ENCODE peak calls at places on chromosome 7, in five cellular contexts. Y is left ventricle myocardium inferior, Z is gastrocnemius medialis, V is lower lobe of right lung, A is endothelial cell of umbilical vein. U is an unnamed sample. For H3K4me1, the result is how much of the 10 kb centered on the place peaks cover.

GRCh38 chr7:14446829-14447228 is 455.7 kb downstream of the DGKB start:
- DNase-seq in Y (no peak), Z (no peak), V (no peak), A (no peak), U (no peak)

GRCh38 chr7:121960678-121961461 is 87.9 kb downstream of the PTPRZ1 start:
- DNase-seq in Y (no peak), Z (no peak), V (no peak), A (peak), U (no peak)

GRCh38 chr7:116953372-116953726 is at the start of gene ST7:
- DNase-seq in Y (peak), Z (peak), V (no peak), A (peak), U (no peak)

GRCh38 chr7:86926732-86927131 is 132.7 kb downstream of the ELAPOR2 start:
- DNase-seq in Y (no peak), Z (no peak), V (no peak), A (peak), U (no peak)

GRCh38 chr7:24496031-24496430 is 77.2 kb upstream of the PALS2 start:
- DNase-seq in Y (no peak), Z (no peak), V (no peak), A (no peak), U (no peak)

GRCh38 chr7:21547511-21547910 is 4.7 kb downstream of the DNAH11 start:
- DNase-seq in Y (no peak), Z (no peak), V (no peak), A (no peak), U (no peak)

GRCh38 chr7:118186491-118186890 is 2.5 kb downstream of the LSM8 start:
- DNase-seq in Y (no peak), Z (no peak), V (no peak), A (no peak), U (no peak)

GRCh38 chr7:79227035-79227434 is 226.4 kb downstream of the MAGI2 start:
- DNase-seq in Y (no peak), Z (no peak), V (no peak), A (no peak), U (no peak)

GRCh38 chr7:123871998-123872867 is 27.3 kb downstream of the HYAL4 start:
- DNase-seq in Y (no peak), Z (peak), V (no peak), A (peak), U (no peak)

GRCh38 chr7:130151591-130152269 is 53.5 kb downstream of the TMEM209 start:
- DNase-seq in Y (no peak), Z (no peak), V (no peak), A (no peak), U (no peak)

GRCh38 chr7:149588930-149589329 is 91.3 kb upstream of the ZNF746 start:
- DNase-seq in Y (no peak), Z (no peak), V (no peak), A (no peak), U (no peak)

GRCh38 chr7:18593602-18594279 is 98.2 kb downstream of the HDAC9 start:
- DNase-seq in Y (no peak), Z (no peak), V (no peak), A (no peak), U (no peak)

GRCh38 chr7:79221211-79221610 is 232.3 kb downstream of the MAGI2 start:
- DNase-seq in Y (no peak), Z (no peak), V (no peak), A (no peak), U (no peak)

GRCh38 chr7:105808703-105809590 is 67.5 kb downstream of the ATXN7L1 start:
- DNase-seq in Y (no peak), Z (no peak), V (peak), A (peak), U (peak)

GRCh38 chr7:1693991-1694524 is 24.0 kb downstream of the ELFN1 start:
- DNase-seq in Y (peak), Z (peak), V (peak), A (no peak), U (peak)

GRCh38 chr7:84195295-84196006 is 862 bp upstream of the SEMA3A start:
- DNase-seq in Y (no peak), Z (no peak), V (no peak), A (no peak), U (no peak)

GRCh38 chr7:146982482-146982881 is 865.9 kb downstream of the CNTNAP2 start:
- DNase-seq in Y (no peak), Z (no peak), V (no peak), A (no peak), U (no peak)

GRCh38 chr7:33642312-33642711 is 263.0 kb upstream of the BMPER start:
- DNase-seq in Y (no peak), Z (no peak), V (no peak), A (no peak), U (no peak)

GRCh38 chr7:41880107-41880506 is 177.2 kb upstream of the INHBA start:
- DNase-seq in Y (no peak), Z (no peak), V (no peak), A (no peak), U (no peak)

GRCh38 chr7:43004076-43004475 is 71.9 kb downstream of the MRPL32 start:
- DNase-seq in Y (no peak), Z (no peak), V (no peak), A (no peak), U (no peak)

GRCh38 chr7:132065193-132065972 is 509.0 kb upstream of the PODXL start:
- DNase-seq in Y (no peak), Z (peak), V (no peak), A (peak), U (peak)

GRCh38 chr7:114087674-114088539 is 169.1 kb upstream of the PPP1R3A start:
- DNase-seq in Y (no peak), Z (peak), V (no peak), A (peak), U (no peak)

GRCh38 chr7:2632717-2633537 is 1.1 kb downstream of the TTYH3 start:
- DNase-seq in Y (peak), Z (peak), V (peak), A (peak), U (peak)

GRCh38 chr7:131921016-131921415 is 364.6 kb upstream of the PODXL start:
- DNase-seq in Y (no peak), Z (no peak), V (no peak), A (no peak), U (no peak)

GRCh38 chr7:97697396-97697795 is 34.5 kb upstream of the TAC1 start:
- DNase-seq in Y (no peak), Z (no peak), V (no peak), A (no peak), U (no peak)

GRCh38 chr7:90262438-90262837 is 17.5 kb downstream of the CFAP69 start:
- DNase-seq in Y (no peak), Z (no peak), V (no peak), A (peak), U (no peak)

GRCh38 chr7:101891936-101892640 is 74.7 kb downstream of the CUX1 start:
- DNase-seq in Y (no peak), Z (no peak), V (peak), A (no peak), U (no peak)

GRCh38 chr7:113086431-113086888 is at the start of gene GPR85:
- DNase-seq in Y (peak), Z (peak), V (peak), A (peak), U (peak)

GRCh38 chr7:80611779-80612178 is 26.7 kb upstream of the CD36 start:
- DNase-seq in Y (peak), Z (peak), V (peak), A (peak), U (peak)

GRCh38 chr7:19061331-19061730 is 56.1 kb downstream of the TWIST1 start:
- DNase-seq in Y (no peak), Z (no peak), V (no peak), A (no peak), U (no peak)

GRCh38 chr7:104045183-104045582 is 55.7 kb upstream of the RELN start:
- DNase-seq in Y (no peak), Z (no peak), V (no peak), A (no peak), U (no peak)

GRCh38 chr7:150745868-150746267 is 8.7 kb downstream of the GIMAP5 start:
- DNase-seq in Y (no peak), Z (no peak), V (no peak), A (no peak), U (no peak)

GRCh38 chr7:66307591-66308215 is 102.6 kb downstream of the TPST1 start:
- DNase-seq in Y (no peak), Z (no peak), V (no peak), A (peak), U (no peak)

GRCh38 chr7:133114519-133114918 is 32.6 kb upstream of the CHCHD3 start:
- DNase-seq in Y (no peak), Z (no peak), V (no peak), A (no peak), U (no peak)

GRCh38 chr7:39894904-39895303 is 55.2 kb upstream of the CDK13 start:
- DNase-seq in Y (no peak), Z (no peak), V (no peak), A (peak), U (no peak)

GRCh38 chr7:142804715-142805114 is 33.9 kb downstream of the PRSS2 start:
- DNase-seq in Y (no peak), Z (no peak), V (no peak), A (no peak), U (no peak)

GRCh38 chr7:50792342-50793114 is 9.8 kb upstream of the GRB10 start:
- DNase-seq in Y (peak), Z (peak), V (peak), A (peak), U (peak)

GRCh38 chr7:140674356-140674800 is 1.6 kb downstream of the ADCK2 start:
- DNase-seq in Y (no peak), Z (no peak), V (peak), A (no peak), U (no peak)

GRCh38 chr7:140671966-140672365 is 779 bp upstream of the ADCK2 start:
- DNase-seq in Y (no peak), Z (no peak), V (no peak), A (no peak), U (no peak)

GRCh38 chr7:140673770-140674155 is 1.0 kb downstream of the ADCK2 start:
- DNase-seq in Y (no peak), Z (no peak), V (no peak), A (no peak), U (no peak)

GRCh38 chr7:140672382-140673062 is at the start of gene ADCK2:
- DNase-seq in Y (peak), Z (peak), V (peak), A (no peak), U (peak)

GRCh38 chr7:140673063-140673769 is 471 bp downstream of the ADCK2 start:
- DNase-seq in Y (peak), Z (peak), V (peak), A (peak), U (peak)
- TF ChIP-seq CTCF in Y (no peak), Z (no peak), V (no peak), A (no peak), U (no peak)

GRCh38 chr7:158431941-158432347 is 155.7 kb downstream of the PTPRN2 start:
- DNase-seq in Y (peak), Z (peak), V (peak), A (no peak), U (peak)
- H3K4me3 ChIP-seq in Y (no peak), Z (no peak), V (peak), A (no peak), U (no peak)

DNA sequence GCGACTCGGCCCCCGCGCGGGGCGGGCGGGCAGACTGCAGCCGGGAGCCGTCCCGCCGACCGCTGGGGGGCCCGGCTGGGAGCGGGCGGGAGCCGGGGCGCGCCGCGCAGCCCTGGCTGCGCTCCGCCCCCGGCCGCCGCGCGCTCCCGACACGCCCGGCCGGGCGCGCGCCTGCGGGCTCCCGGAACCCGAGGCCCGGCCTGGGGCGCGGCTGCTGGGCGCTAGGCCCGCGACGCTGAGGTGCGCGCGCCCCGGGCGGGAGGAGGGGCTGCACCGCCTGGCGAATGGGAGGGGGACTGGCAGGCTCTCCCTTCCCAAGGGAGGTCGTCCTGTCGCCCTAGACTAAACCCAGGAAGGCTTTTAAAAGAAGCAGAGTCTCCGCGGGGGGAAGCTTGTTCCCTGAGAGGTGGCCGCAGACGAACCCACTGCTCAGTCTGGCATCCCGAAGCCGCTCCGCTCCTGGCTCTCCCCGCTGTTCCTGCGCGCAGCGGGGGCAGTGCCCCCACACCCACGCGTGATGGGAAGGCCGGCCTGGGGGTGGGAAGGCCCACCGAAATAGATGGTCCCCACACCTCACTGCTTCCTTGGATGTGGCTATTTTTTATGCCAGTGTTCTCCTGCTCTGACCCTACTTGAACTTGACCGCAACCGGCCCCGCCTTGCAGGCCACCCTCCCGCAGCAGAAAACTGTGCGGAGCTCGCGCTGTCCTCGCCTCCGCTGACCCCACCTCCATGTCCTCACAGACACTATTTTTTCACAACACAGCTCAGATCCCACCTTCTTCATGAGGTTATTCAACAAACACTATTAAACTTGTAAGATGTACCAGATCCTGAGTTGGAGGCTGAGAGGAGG is at the start of gene VOPP1:
- DNase-seq in Y (peak), Z (peak), V (peak), A (peak), U (peak)
- H3K4me1 ChIP-seq in Y (half or more), Z (under half), V (half or more), A (half or more), U (under half)

GRCh38 chr7:8433477-8434289 is at the start of gene NXPH1:
- DNase-seq in Y (no peak), Z (no peak), V (no peak), A (peak), U (no peak)
- TF ChIP-seq CTCF in Y (no peak), Z (no peak), V (no peak), A (no peak), U (no peak)

GRCh38 chr7:155961241-155962190 is 149.3 kb upstream of the SHH start:
- DNase-seq in Y (no peak), Z (no peak), V (peak), A (no peak), U (peak)
- H3K4me3 ChIP-seq in Y (no peak), Z (no peak), V (no peak), A (no peak), U (no peak)

GRCh38 chr7:27188666-27189559 is 3.9 kb upstream of the HOXA11 start:
- DNase-seq in Y (no peak), Z (peak), V (no peak), A (peak), U (peak)
- H3K4me1 ChIP-seq in Y (half or more), Z (under half), V (half or more), A (under half), U (half or more)

DNA sequence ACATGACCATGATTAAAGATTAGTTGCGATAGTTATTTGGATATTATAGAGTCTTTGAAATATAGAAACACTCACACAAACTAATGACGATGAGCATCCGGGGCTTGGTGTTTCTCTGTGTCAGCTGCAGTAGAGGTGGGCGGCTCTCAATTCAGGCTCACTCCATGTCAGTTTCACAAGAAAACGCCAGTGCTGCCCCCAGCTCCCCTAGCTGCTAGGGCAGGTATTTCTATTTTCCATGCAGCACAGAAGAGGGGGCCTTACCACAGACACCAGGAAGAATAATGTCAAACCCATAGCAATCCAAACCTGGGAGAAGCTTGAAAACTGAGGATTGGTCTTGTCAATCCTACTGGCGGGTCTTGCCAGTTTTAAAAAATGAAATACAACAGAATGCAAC is 197.1 kb downstream of the PHTF2 start:
- DNase-seq in Y (no peak), Z (no peak), V (no peak), A (no peak), U (no peak)
- TF ChIP-seq CTCF in Y (no peak), Z (no peak), V (no peak), A (no peak), U (no peak)

DNA sequence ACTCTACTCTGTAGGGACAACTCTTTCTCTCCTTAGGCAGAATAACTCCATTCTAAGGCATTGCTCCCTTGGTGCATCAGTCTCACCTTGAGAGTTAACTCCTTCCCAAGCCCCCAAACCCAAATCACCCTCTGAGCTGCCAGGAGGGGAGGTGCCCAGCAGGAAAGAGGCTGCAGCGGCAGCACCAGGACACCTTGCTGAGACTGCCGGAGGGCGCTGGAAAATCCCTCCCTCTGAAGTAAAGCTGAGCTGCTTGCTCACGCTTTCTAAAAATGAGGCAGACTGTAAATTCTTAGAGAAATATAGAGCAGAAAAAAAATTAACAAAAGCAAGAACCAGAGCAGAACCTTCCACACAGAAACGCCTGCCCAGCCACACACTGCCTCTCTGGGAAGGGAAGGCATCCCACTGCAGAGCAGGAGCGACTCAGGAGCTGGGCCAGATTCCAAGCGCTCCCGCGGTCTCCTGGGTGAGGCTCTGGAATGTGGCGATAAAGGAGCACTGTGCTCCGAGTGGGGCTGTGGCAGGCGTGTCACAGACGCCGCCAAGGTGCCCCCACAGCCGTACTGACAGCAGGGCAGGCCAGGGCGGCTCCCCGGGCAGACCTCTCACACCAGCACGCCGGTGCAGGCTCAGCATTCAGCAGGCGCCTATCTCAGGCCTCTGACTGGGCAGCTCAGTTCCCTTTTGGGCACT is 202.1 kb downstream of the TNS3 start:
- DNase-seq in Y (peak), Z (peak), V (peak), A (no peak), U (peak)
- H3K4me3 ChIP-seq in Y (peak), Z (peak), V (peak), A (no peak), U (no peak)